ENCODE peak calls at places on chromosomes 4 and X, in four cellular contexts. Q is WTC11, Y is HepG2, A is K562. O is an unnamed sample.

GRCh38 chr4:37068580-37068979 is 176.0 kb upstream of the NWD2 start:
- DNase-seq in Q (peak), Y (peak), A (no peak), O (no peak)

GRCh38 chr4:59339631-59340030 is 1860.5 kb upstream of the ADGRL3 start:
- DNase-seq in Q (no peak), Y (no peak), A (no peak), O (no peak)

GRCh38 chr4:37953620-37954325 is 6.4 kb upstream of the PTTG2 start:
- DNase-seq in Q (no peak), Y (peak), A (peak), O (no peak)

GRCh38 chr4:815464-816146 is 10.3 kb downstream of the CPLX1 start:
- DNase-seq in Q (no peak), Y (peak), A (no peak), O (peak)

GRCh38 chr4:67531349-67531748 is 14.0 kb downstream of the CENPC start:
- DNase-seq in Q (no peak), Y (no peak), A (no peak), O (no peak)

GRCh38 chrX:132876509-132876837 is 82.0 kb downstream of the HS6ST2 start:
- DNase-seq in Q (peak), Y (no peak), A (no peak), O (peak)

GRCh38 chrX:29225670-29226069 is 638.4 kb downstream of the IL1RAPL1 start:
- DNase-seq in Q (no peak), Y (no peak), A (no peak), O (no peak)

GRCh38 chr4:139655116-139655515 is 10.5 kb upstream of the MGST2 start:
- DNase-seq in Q (no peak), Y (peak), A (no peak), O (no peak)

DNA sequence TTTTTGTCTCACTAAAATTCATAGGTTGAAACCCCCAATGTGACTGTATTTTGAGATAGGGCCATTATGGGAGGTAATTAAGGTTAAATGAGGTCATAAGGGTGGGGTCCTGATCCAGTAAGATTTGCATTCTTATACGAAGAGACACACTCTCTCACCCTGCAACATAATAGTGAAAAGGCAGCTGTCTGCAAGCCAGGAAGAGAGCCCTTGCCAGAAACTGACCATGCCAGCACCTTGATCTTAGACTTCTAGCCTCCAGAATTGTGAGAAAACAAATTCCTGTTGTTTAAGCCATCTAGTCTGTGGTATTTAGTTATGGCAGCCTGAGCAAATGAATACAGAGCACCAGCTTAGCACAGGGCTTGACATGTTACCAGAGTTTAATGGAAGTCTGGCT is 17.5 kb upstream of the IGSF1 start:
- DNase-seq in Q (no peak), Y (no peak), A (no peak), O (no peak)
- TF ChIP-seq ELF4 in Q (no peak), Y (no peak), A (no peak), O (no peak)

DNA sequence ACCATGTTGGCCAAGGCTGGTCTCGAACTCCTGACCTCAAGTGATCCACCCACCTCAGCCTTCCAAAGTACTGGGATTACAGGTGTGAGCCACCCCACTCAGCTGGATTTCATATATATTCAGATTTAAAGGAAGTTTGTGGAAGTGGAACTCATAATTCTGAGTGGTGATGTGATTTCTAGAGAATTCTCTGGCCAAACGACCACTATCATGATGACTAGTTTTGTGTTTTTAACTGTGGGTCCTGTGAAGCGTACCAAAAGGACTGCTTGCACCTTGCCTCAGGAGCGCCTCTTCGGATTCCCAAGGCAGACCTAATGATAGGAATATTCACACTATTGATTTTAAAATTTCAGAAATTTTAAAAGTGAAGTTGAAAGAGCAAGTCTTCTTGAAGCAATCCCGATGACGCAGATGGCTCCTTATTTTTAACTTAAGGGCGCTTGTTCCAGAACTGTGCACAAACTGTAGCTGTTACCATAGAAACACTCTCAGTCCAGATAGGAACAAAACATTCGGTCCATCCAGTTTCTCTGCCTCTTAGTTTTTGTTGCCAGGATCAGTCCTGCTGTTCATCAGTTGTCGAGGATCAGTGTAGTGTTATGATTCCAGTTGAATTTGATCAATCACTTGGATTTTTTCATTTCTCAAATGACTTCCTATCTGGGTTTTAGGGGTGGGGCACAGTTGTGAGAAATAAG is 51.7 kb upstream of the CLCN4 start:
- DNase-seq in Q (no peak), Y (no peak), A (no peak), O (no peak)
- TF ChIP-seq ELF4 in Q (no peak), Y (no peak), A (no peak), O (no peak)

GRCh38 chr4:113686950-113687718 is 74.4 kb downstream of the CAMK2D start:
- DNase-seq in Q (no peak), Y (peak), A (no peak), O (no peak)
- TF ChIP-seq ELF4 in Q (no peak), Y (no peak), A (no peak), O (no peak)

GRCh38 chr4:119477412-119478053 is 151.1 kb downstream of the PDE5A start:
- DNase-seq in Q (no peak), Y (no peak), A (no peak), O (no peak)
- TF ChIP-seq ELF4 in Q (no peak), Y (no peak), A (no peak), O (no peak)

DNA sequence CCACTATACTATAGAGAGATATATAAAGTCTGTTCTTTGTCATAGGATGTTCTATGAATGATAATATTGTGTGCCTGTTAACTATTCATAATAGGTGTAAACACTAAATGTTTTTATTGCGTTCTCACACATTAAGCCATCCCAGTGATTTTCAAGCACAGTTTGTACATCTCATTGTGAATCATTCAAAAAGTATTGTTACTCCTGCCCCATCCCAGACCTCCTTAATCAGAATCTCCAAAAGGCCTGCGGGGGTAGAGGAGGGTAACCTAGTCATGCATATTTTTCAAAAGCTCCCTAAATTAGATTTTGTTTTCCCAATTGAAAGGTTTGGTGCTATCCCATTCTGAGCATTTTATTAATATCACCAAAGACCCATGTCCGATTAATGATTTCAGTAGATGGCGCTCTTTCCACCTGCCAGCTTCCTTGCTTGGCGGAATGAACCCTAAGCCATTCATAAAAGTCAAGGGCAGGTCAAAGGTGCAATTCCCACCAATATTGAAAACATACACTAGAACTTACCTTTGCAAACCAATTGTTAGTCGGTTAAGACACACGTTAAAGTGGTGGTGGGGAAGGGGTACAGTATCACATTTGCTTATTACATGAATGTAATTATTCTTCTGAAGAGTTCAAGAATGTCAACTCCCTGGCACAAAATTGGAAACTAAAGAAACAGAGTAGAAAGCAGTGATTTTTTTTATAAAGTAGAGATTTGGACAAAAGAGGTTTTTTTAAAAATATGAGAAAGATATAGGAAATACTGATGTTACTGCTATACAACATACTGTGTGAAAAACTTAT is 5.8 kb upstream of the TET2 start:
- DNase-seq in Q (no peak), Y (peak), A (no peak), O (peak)
- TF ChIP-seq ELF4 in Q (no peak), Y (no peak), A (no peak), O (no peak)

O was measured in HEK293T.